ENCODE peak calls at places on chromosomes 4 and X, in eight cellular contexts. Z is heart right ventricle, S is left ventricle myocardium inferior, P is HT1080, I is lung microvascular endothelial cell, O is caudate nucleus, U is WTC11, A is tibial artery. Q is an unnamed sample.

GRCh38 chr4:15738877-15739276 is 36.0 kb downstream of the BST1 start:
- DNase-seq in Z (no peak), S (no peak), P (no peak), I (peak), O (no peak), U (no peak), A (no peak), Q (no peak)

GRCh38 chrX:426881-427280 is 40.2 kb upstream of the PPP2R3B start:
- DNase-seq in Z (no peak), S (no peak), P (no peak), I (no peak), O (no peak), U (no peak), A (no peak), Q (no peak)

GRCh38 chrX:13327666-13328065 is 7.8 kb upstream of the ATXN3L start:
- DNase-seq in Z (no peak), S (no peak), P (no peak), I (no peak), O (no peak), U (no peak), A (no peak), Q (no peak)

GRCh38 chr4:2273657-2274319 is 11.9 kb upstream of the MXD4 start:
- DNase-seq in Z (no peak), S (no peak), P (no peak), I (no peak), O (no peak), U (no peak), A (no peak), Q (no peak)

GRCh38 chr4:132386130-132386529 is 763.0 kb upstream of the PCDH10 start:
- DNase-seq in Z (no peak), S (no peak), P (no peak), I (no peak), O (no peak), U (no peak), A (no peak), Q (no peak)

GRCh38 chrX:97747346-97747745 is 863.6 kb downstream of the RPA4 start:
- DNase-seq in Z (no peak), S (no peak), P (no peak), I (no peak), O (no peak), U (no peak), A (no peak), Q (no peak)

GRCh38 chr4:115249808-115250207 is 136.4 kb upstream of the NDST4 start:
- DNase-seq in Z (no peak), S (no peak), P (no peak), I (no peak), O (no peak), U (no peak), A (no peak), Q (no peak)

GRCh38 chr4:190016369-190017289 is 10.4 kb downstream of the FRG2 start:
- DNase-seq in Z (no peak), S (no peak), P (no peak), I (no peak), O (no peak), U (no peak), A (no peak), Q (no peak)

GRCh38 chrX:154818916-154819770 is 13.9 kb upstream of the MPP1 start:
- DNase-seq in Z (no peak), S (no peak), P (no peak), I (no peak), O (no peak), U (no peak), A (no peak), Q (no peak)

GRCh38 chrX:13937370-13938052 is 92.2 kb downstream of the GEMIN8 start:
- DNase-seq in Z (no peak), S (no peak), P (no peak), I (no peak), O (no peak), U (no peak), A (no peak), Q (no peak)

GRCh38 chr4:128571747-128572146 is 237.8 kb upstream of the JADE1 start:
- DNase-seq in Z (no peak), S (no peak), P (peak), I (peak), O (no peak), U (no peak), A (peak), Q (no peak)

GRCh38 chr4:39942507-39942906 is 35.2 kb downstream of the PDS5A start:
- DNase-seq in Z (no peak), S (no peak), P (no peak), I (no peak), O (no peak), U (no peak), A (no peak), Q (no peak)

Q was measured in CD8-positive, alpha-beta memory T cell.